ENCODE peak calls at places on chromosomes 16 and 17, in ten cellular contexts. J is GM19239; Z is HL-60; D is NCI-H774; Q is fibroblast of lung; F is midbrain; E is NCI-H187; C is progenitor cell of endocrine pancreas; P is GM12864; I is activated naive CD4-positive, alpha-beta T cell treated with Interleukin-2 at 50 U/mL for 16 hours. B is an unnamed sample.

GRCh38 chr16:58032710-58033293 is 7.2 kb downstream of the MMP15 start:
- DNase-seq in C (peak), E (no peak), Q (no peak), D (no peak), F (peak), Z (no peak), P (no peak), J (no peak), I (no peak), B (no peak)

GRCh38 chr16:57235128-57236092 is 9.6 kb upstream of the ARL2BP start:
- DNase-seq in C (no peak), P (no peak), Z (no peak), Q (peak), E (peak), I (peak), F (no peak), D (peak), J (no peak), B (no peak)

GRCh38 chr17:14427914-14428639 is 127.2 kb downstream of the HS3ST3B1 start:
- DNase-seq in J (peak), Z (no peak), C (no peak), F (no peak), E (no peak), D (no peak), Q (no peak), P (no peak), I (peak), B (no peak)

GRCh38 chr17:17352836-17353624 is 49.9 kb downstream of the NT5M start:
- DNase-seq in J (no peak), F (no peak), Q (no peak), Z (no peak), P (no peak), D (no peak), I (no peak), C (no peak), E (no peak), B (no peak)

GRCh38 chr17:65664296-65664695 is 102.8 kb upstream of the AXIN2 start:
- DNase-seq in E (no peak), C (no peak), F (no peak), P (no peak), D (no peak), J (no peak), I (no peak), Z (no peak), Q (peak), B (no peak)

GRCh38 chr16:79272141-79272577 is 328.4 kb downstream of the MAF start:
- DNase-seq in F (no peak), E (no peak), P (no peak), J (no peak), I (peak), Z (no peak), D (no peak), Q (no peak), C (no peak), B (no peak)

GRCh38 chr17:70100983-70101382 is 26.0 kb downstream of the KCNJ16 start:
- DNase-seq in P (no peak), C (no peak), Q (no peak), D (no peak), F (no peak), I (no peak), J (no peak), Z (no peak), E (no peak), B (no peak)

GRCh38 chr16:82045471-82046178 is 10.6 kb downstream of the HSD17B2 start:
- DNase-seq in P (no peak), E (no peak), Z (no peak), D (no peak), F (no peak), J (no peak), Q (peak), C (no peak), I (no peak), B (no peak)

GRCh38 chr16:80583466-80583865 is 42.7 kb downstream of the DYNLRB2 start:
- DNase-seq in J (no peak), Z (no peak), E (no peak), I (peak), C (no peak), D (no peak), F (no peak), Q (peak), P (peak), B (no peak)

GRCh38 chr17:68289473-68289872 is 1.5 kb downstream of the SLC16A6 start:
- DNase-seq in Z (no peak), D (no peak), J (no peak), F (no peak), P (no peak), Q (no peak), E (no peak), C (no peak), I (no peak), B (no peak)

GRCh38 chr16:72201387-72201786 is 29.4 kb upstream of the PMFBP1 start:
- DNase-seq in Z (no peak), P (no peak), F (no peak), I (no peak), D (no peak), J (no peak), Q (no peak), C (no peak), E (no peak), B (no peak)

GRCh38 chr16:80019395-80019794 is 418.9 kb upstream of the MAF start:
- DNase-seq in C (no peak), J (no peak), I (no peak), D (no peak), Q (no peak), E (no peak), P (no peak), Z (no peak), F (no peak), B (no peak)

GRCh38 chr17:51817955-51818354 is 340.6 kb downstream of the CA10 start:
- DNase-seq in F (no peak), D (no peak), Z (no peak), J (no peak), C (no peak), Q (no peak), E (no peak), I (no peak), P (no peak), B (no peak)

GRCh38 chr17:70017112-70017511 is 57.9 kb upstream of the KCNJ16 start:
- DNase-seq in Z (no peak), D (no peak), E (peak), I (no peak), C (no peak), P (no peak), J (no peak), F (no peak), Q (no peak), B (no peak)

GRCh38 chr17:35750526-35751395 is 2.3 kb downstream of the GAS2L2 start:
- DNase-seq in J (no peak), F (no peak), I (no peak), C (no peak), P (no peak), Z (no peak), E (no peak), D (no peak), Q (no peak), B (no peak)

GRCh38 chr17:36493956-36494355 is 7.5 kb downstream of the ZNHIT3 start:
- DNase-seq in Q (peak), F (no peak), I (no peak), Z (no peak), C (no peak), P (no peak), D (no peak), E (no peak), J (no peak), B (no peak)

GRCh38 chr16:75106351-75107274 is 10.0 kb downstream of the LDHD start:
- DNase-seq in E (no peak), Q (no peak), F (no peak), I (no peak), Z (no peak), C (no peak), J (no peak), D (no peak), P (no peak), B (no peak)

GRCh38 chr16:71722801-71723536 is 1.5 kb downstream of the PHLPP2 start:
- DNase-seq in P (peak), Z (peak), Q (peak), D (peak), J (peak), E (peak), C (peak), I (peak), F (peak), B (no peak)

GRCh38 chr16:4521971-4522623 is 16.5 kb downstream of the CDIP1 start:
- DNase-seq in F (peak), E (no peak), Q (no peak), C (no peak), I (no peak), D (no peak), P (no peak), Z (no peak), J (no peak), B (no peak)

GRCh38 chr16:75272097-75272548 is 20.7 kb upstream of the BCAR1 start:
- DNase-seq in Q (no peak), J (no peak), D (no peak), E (no peak), C (no peak), P (no peak), I (no peak), Z (no peak), F (no peak), B (no peak)

GRCh38 chr16:68704232-68704867 is 32.7 kb upstream of the CDH1 start:
- DNase-seq in P (peak), Q (peak), F (peak), E (peak), I (peak), J (peak), C (peak), Z (peak), D (peak), B (peak)

GRCh38 chr16:87344931-87345631 is 27.9 kb upstream of the C16orf95 start:
- DNase-seq in E (no peak), P (no peak), F (no peak), J (no peak), Q (peak), D (no peak), I (peak), C (no peak), Z (peak), B (no peak)

GRCh38 chr17:68610554-68610953 is 9.4 kb upstream of the FAM20A start:
- DNase-seq in P (no peak), E (no peak), Q (no peak), J (no peak), F (no peak), Z (no peak), D (no peak), I (no peak), C (no peak), B (no peak)

GRCh38 chr17:83103200-83103937 is 24.0 kb downstream of the METRNL start:
- DNase-seq in E (peak), Z (no peak), I (peak), F (no peak), C (no peak), J (no peak), Q (no peak), D (peak), P (no peak), B (no peak)

GRCh38 chr17:73091770-73092517 is 544 bp downstream of the SLC39A11 start:
- DNase-seq in F (peak), E (no peak), C (no peak), P (no peak), J (no peak), I (no peak), D (peak), Z (peak), Q (peak), B (no peak)

GRCh38 chr17:28426081-28426519 is 20.1 kb upstream of the SLC46A1 start:
- DNase-seq in Q (no peak), C (no peak), P (no peak), Z (no peak), I (no peak), D (no peak), F (no peak), E (no peak), J (no peak), B (no peak)

GRCh38 chr17:79814966-79815835 is 18.3 kb upstream of the CBX8 start:
- DNase-seq in Q (no peak), E (no peak), D (no peak), J (no peak), F (peak), Z (no peak), C (no peak), P (no peak), I (no peak), B (no peak)

GRCh38 chr16:19169081-19169639 is 1.1 kb downstream of the SYT17 start:
- DNase-seq in J (no peak), D (no peak), Q (no peak), C (no peak), P (no peak), Z (no peak), E (no peak), I (no peak), F (no peak), B (no peak)

GRCh38 chr16:27778171-27778925 is 228.4 kb downstream of the KATNIP start:
- DNase-seq in Q (no peak), P (no peak), C (no peak), J (no peak), I (no peak), Z (no peak), F (no peak), D (no peak), E (no peak), B (no peak)

GRCh38 chr17:55722742-55723487 is at the start of gene TMEM100:
- DNase-seq in J (no peak), C (no peak), F (no peak), Q (peak), E (no peak), Z (no peak), D (no peak), P (no peak), I (no peak), B (no peak)

GRCh38 chr16:2230376-2230775 is 5.9 kb upstream of the DNASE1L2 start:
- DNase-seq in J (no peak), C (no peak), I (no peak), D (no peak), E (no peak), Z (no peak), Q (no peak), P (no peak), F (no peak), B (no peak)

GRCh38 chr17:78120971-78121800 is 7.4 kb downstream of the TMC6 start:
- DNase-seq in D (no peak), Q (no peak), C (no peak), J (no peak), E (no peak), Z (no peak), I (peak), P (no peak), F (no peak), B (no peak)

GRCh38 chr16:27748868-27749546 is 199.1 kb downstream of the KATNIP start:
- DNase-seq in I (peak), C (no peak), E (no peak), Z (peak), F (peak), P (no peak), Q (peak), D (peak), J (peak), B (peak)

B was measured in iPS DF 19.7.